ENCODE peak calls at places on chromosome 18, in six cellular contexts. G is tibial artery, A is gastrocnemius medialis, E is breast epithelium, V is cardiac muscle cell, S is mammary epithelial cell. W is an unnamed sample.
A peak's percentile ranks its signal among the peaks of the same experiment; 100 is the strongest.

GRCh38 chr18:62710417-62710816 is 4.9 kb upstream of the PHLPP1 start:
- DNase-seq in G (no peak), A (no peak), E (no peak), V (no peak), S (peak; percentile 22), W (no peak)

GRCh38 chr18:35071819-35072247 is 30.6 kb downstream of the MAPRE2 start:
- DNase-seq in G (no peak), A (peak; percentile 51), E (no peak), V (no peak), S (peak; percentile 15), W (no peak)

GRCh38 chr18:38940863-38941531 is 1375.4 kb upstream of the CELF4 start:
- DNase-seq in G (no peak), A (no peak), E (no peak), V (no peak), S (peak; percentile 98), W (no peak)

GRCh38 chr18:44651918-44652317 is 28.8 kb upstream of the SETBP1 start:
- DNase-seq in G (no peak), A (no peak), E (no peak), V (no peak), S (no peak), W (no peak)

GRCh38 chr18:1846640-1847039 is 724.7 kb downstream of the METTL4 start:
- DNase-seq in G (no peak), A (no peak), E (no peak), V (no peak), S (peak; percentile 64), W (no peak)

GRCh38 chr18:5463390-5463789 is 80.4 kb downstream of the EPB41L3 start:
- DNase-seq in G (peak; percentile 91), A (peak; percentile 74), E (no peak), V (no peak), S (no peak), W (no peak)

GRCh38 chr18:77131652-77132368 is 773 bp downstream of the MBP start:
- DNase-seq in G (peak; percentile 64), A (peak; percentile 66), E (peak; percentile 60), V (peak; percentile 42), S (peak; percentile 56), W (no peak)

GRCh38 chr18:54939375-54939917 is 19.8 kb downstream of the CCDC68 start:
- DNase-seq in G (no peak), A (no peak), E (no peak), V (no peak), S (no peak), W (no peak)

GRCh38 chr18:23883277-23883790 is 131.2 kb upstream of the TTC39C start:
- DNase-seq in G (peak; percentile 81), A (peak; percentile 67), E (no peak), V (no peak), S (peak; percentile 85), W (peak; percentile 66)

GRCh38 chr18:41038071-41038470 is 917.0 kb upstream of the PIK3C3 start:
- DNase-seq in G (no peak), A (no peak), E (no peak), V (no peak), S (peak; percentile 4), W (no peak)

GRCh38 chr18:36734589-36734988 is 94.2 kb downstream of the TPGS2 start:
- DNase-seq in G (no peak), A (no peak), E (no peak), V (no peak), S (no peak), W (no peak)

GRCh38 chr18:26656944-26657536 is 108.7 kb upstream of the KCTD1 start:
- DNase-seq in G (peak; percentile 60), A (peak; percentile 18), E (peak; percentile 75), V (peak; percentile 81), S (peak; percentile 73), W (peak; percentile 57)

GRCh38 chr18:3624818-3625716 is 175.1 kb downstream of the TGIF1 start:
- DNase-seq in G (no peak), A (no peak), E (no peak), V (peak; percentile 7), S (peak; percentile 97), W (no peak)

GRCh38 chr18:49997468-49998045 is 184.2 kb upstream of the ACAA2 start:
- DNase-seq in G (no peak), A (no peak), E (no peak), V (peak; percentile 54), S (no peak), W (peak; percentile 40)

GRCh38 chr18:44715245-44715644 is 34.6 kb downstream of the SETBP1 start:
- DNase-seq in G (peak; percentile 67), A (peak; percentile 68), E (no peak), V (no peak), S (peak; percentile 66), W (no peak)

DNA sequence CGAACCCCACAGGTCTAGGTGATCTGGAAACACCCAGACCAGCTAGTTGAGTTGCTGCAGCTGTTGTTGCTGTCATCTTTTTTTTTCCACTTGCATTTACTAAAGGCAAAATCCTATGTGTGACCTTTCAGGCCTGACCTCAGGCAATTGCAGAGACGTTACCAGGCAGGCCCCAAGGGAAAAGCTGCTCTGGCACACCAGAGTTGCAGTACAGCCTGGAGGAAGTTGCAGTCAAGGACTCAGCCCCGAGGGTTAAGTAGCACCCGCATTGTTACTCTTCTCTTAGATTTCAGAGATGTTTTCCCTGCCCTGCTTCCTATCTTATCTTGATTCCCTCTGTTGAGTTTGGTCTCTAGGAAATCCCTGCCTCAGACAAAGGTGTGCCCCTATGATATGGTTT is 45.2 kb upstream of the SMAD2 start:
- DNase-seq in G (no peak), A (no peak), E (no peak), V (no peak), S (no peak), W (no peak)
- TF ChIP-seq CTCF in G (no peak), A (no peak), E (no peak), V (no peak), S (no peak), W (no peak)

GRCh38 chr18:69400253-69400975 is at the start of gene DOK6:
- DNase-seq in G (peak; percentile 65), A (no peak), E (peak; percentile 47), V (peak; percentile 95), S (peak; percentile 19), W (peak; percentile 80)
- H3K27ac ChIP-seq in G (peak within 1 kb of the TSS; percentile 71), A (no peak within 1 kb of the TSS), E (no peak within 1 kb of the TSS), V (peak within 1 kb of the TSS; percentile 88), S (no peak within 1 kb of the TSS), W (peak within 1 kb of the TSS; percentile 93)

GRCh38 chr18:59554796-59555195 is 142.4 kb downstream of the CCBE1 start:
- DNase-seq in G (no peak), A (no peak), E (no peak), V (no peak), S (peak; percentile 22), W (no peak)
- H3K27me3 ChIP-seq in G (no peaks in the 10 kb centered on the region), A (no peaks in the 10 kb centered on the region), E (no peaks in the 10 kb centered on the region), V (no peaks in the 10 kb centered on the region), S (no peaks in the 10 kb centered on the region), W (no peaks in the 10 kb centered on the region)

GRCh38 chr18:58048243-58048642 is 4.2 kb downstream of the NEDD4L start:
- DNase-seq in G (no peak), A (no peak), E (no peak), V (no peak), S (no peak), W (no peak)

GRCh38 chr18:58049000-58049688 is 5.1 kb downstream of the NEDD4L start:
- DNase-seq in G (no peak), A (no peak), E (no peak), V (no peak), S (peak; percentile 40), W (no peak)

GRCh38 chr18:58054041-58054733 is 10.2 kb downstream of the NEDD4L start:
- DNase-seq in G (no peak), A (no peak), E (no peak), V (no peak), S (peak; percentile 63), W (no peak)

GRCh38 chr18:58052960-58053359 is 8.9 kb downstream of the NEDD4L start:
- DNase-seq in G (no peak), A (no peak), E (no peak), V (no peak), S (no peak), W (no peak)

GRCh38 chr18:58051765-58052460 is 7.9 kb downstream of the NEDD4L start:
- DNase-seq in G (no peak), A (no peak), E (no peak), V (no peak), S (peak; percentile 32), W (no peak)
- TF ChIP-seq CTCF in G (no peak), A (no peak), E (peak; percentile 17), V (peak; percentile 49), S (peak; percentile 45), W (peak; percentile 21)

DNA sequence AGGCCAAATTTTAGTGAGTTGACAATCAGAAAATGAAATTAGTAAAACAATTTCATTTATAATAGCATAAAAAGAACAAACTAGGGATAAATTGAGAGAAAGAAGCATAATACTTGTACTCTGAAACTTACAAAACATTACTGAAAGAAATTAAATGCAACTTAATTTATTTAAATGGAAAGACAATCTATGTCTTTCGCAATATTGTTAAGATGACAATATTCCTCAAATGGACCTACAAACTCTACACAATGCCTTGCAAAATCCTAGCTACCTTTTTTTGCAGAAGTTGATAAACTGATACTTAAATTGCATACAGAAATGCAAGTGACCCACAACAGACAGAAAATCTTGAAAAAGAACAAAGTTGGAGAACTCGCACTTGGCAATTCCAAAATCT is 9.1 kb downstream of the EPG5 start:
- DNase-seq in G (no peak), A (no peak), E (no peak), V (no peak), S (no peak), W (no peak)
- H3K27ac ChIP-seq in G (no peak overlapping the region), A (no peak overlapping the region), E (no peak overlapping the region), V (no peak overlapping the region), S (no peak overlapping the region), W (no peak overlapping the region)

GRCh38 chr18:61082976-61083630 is 250.1 kb upstream of the CDH20 start:
- DNase-seq in G (no peak), A (no peak), E (no peak), V (no peak), S (no peak), W (no peak)

GRCh38 chr18:61085036-61085435 is 248.2 kb upstream of the CDH20 start:
- DNase-seq in G (no peak), A (no peak), E (no peak), V (no peak), S (peak; percentile 33), W (no peak)

GRCh38 chr18:61086657-61087056 is 246.6 kb upstream of the CDH20 start:
- DNase-seq in G (no peak), A (no peak), E (no peak), V (no peak), S (no peak), W (no peak)

GRCh38 chr18:61091379-61091778 is 241.9 kb upstream of the CDH20 start:
- DNase-seq in G (no peak), A (no peak), E (no peak), V (no peak), S (no peak), W (no peak)

GRCh38 chr18:61085751-61086150 is 247.5 kb upstream of the CDH20 start:
- DNase-seq in G (no peak), A (no peak), E (no peak), V (no peak), S (no peak), W (peak; percentile 27)
- H3K27me3 ChIP-seq in G (no peaks in the 10 kb centered on the region), A (no peaks in the 10 kb centered on the region), E (no peaks in the 10 kb centered on the region), V (no peaks in the 10 kb centered on the region), S (no peaks in the 10 kb centered on the region), W (no peaks in the 10 kb centered on the region)

GRCh38 chr18:69469444-69469919 is 68.8 kb downstream of the DOK6 start:
- DNase-seq in G (no peak), A (no peak), E (no peak), V (no peak), S (no peak), W (peak; percentile 15)
- TF ChIP-seq CTCF in G (no peak), A (no peak), E (no peak), V (peak; percentile 21), S (peak; percentile 11), W (peak; percentile 28)

GRCh38 chr18:48106976-48107781 is 176.7 kb upstream of the SMAD2 start:
- DNase-seq in G (no peak), A (no peak), E (no peak), V (no peak), S (no peak), W (no peak)
- H3K27ac ChIP-seq in G (no peak overlapping the region), A (no peak overlapping the region), E (peak overlapping the region; percentile 84), V (no peak overlapping the region), S (no peak overlapping the region), W (no peak overlapping the region)

W was measured in WERI-Rb-1.